ENCODE peak calls at places on chromosome 13, in ten cellular contexts. E is heart left ventricle, F is cardiac muscle cell, X is H1, H is GM20000, D is HFF-Myc, K is upper lobe of left lung, J is H9, W is fibroblast of pulmonary artery, C is fibroblast of mammary gland. U is an unnamed sample.

GRCh38 chr13:94020833-94021232 is 458.6 kb downstream of the DCT start:
- DNase-seq in K (no peak), W (no peak), C (peak), J (no peak), F (no peak), X (no peak), H (no peak), D (no peak), E (no peak), U (no peak)

GRCh38 chr13:75760182-75760981 is 124.3 kb downstream of the LMO7 start:
- DNase-seq in D (no peak), X (no peak), C (peak), J (no peak), F (peak), E (peak), H (peak), W (no peak), K (no peak), U (no peak)

GRCh38 chr13:86446311-86446710 is 647.1 kb upstream of the SLITRK6 start:
- DNase-seq in X (peak), D (no peak), J (peak), H (no peak), K (no peak), W (peak), C (peak), E (no peak), F (no peak), U (no peak)

GRCh38 chr13:98202026-98202425 is 25.0 kb upstream of the RNF113B start:
- DNase-seq in D (no peak), E (no peak), C (no peak), X (no peak), J (no peak), W (no peak), H (no peak), F (peak), K (peak), U (no peak)

GRCh38 chr13:52809310-52809769 is 39.1 kb downstream of the PCDH8 start:
- DNase-seq in W (peak), K (no peak), E (peak), H (peak), J (peak), X (peak), F (peak), C (peak), D (peak), U (no peak)

GRCh38 chr13:113410472-113411201 is 42.7 kb downstream of the ADPRHL1 start:
- DNase-seq in C (peak), D (peak), J (no peak), E (peak), X (no peak), W (peak), K (peak), F (no peak), H (no peak), U (no peak)

GRCh38 chr13:54187461-54187860 is 1158.8 kb downstream of the OLFM4 start:
- DNase-seq in W (no peak), X (no peak), E (no peak), K (no peak), F (no peak), J (no peak), D (no peak), H (no peak), C (no peak), U (no peak)

GRCh38 chr13:114049026-114049425 is 75.2 kb upstream of the C13orf46 start:
- DNase-seq in W (no peak), E (no peak), C (no peak), H (peak), K (no peak), F (no peak), J (no peak), X (no peak), D (no peak), U (no peak)

GRCh38 chr13:49597043-49597669 is 11.8 kb upstream of the RCBTB1 start:
- DNase-seq in X (no peak), W (no peak), K (no peak), C (no peak), E (no peak), F (no peak), H (no peak), D (no peak), J (no peak), U (no peak)

GRCh38 chr13:35210234-35210633 is 266.3 kb downstream of the MAB21L1 start:
- DNase-seq in H (no peak), D (no peak), K (no peak), X (no peak), E (no peak), J (no peak), C (peak), W (peak), F (no peak), U (no peak)

GRCh38 chr13:79724348-79725103 is 243.6 kb downstream of the NDFIP2 start:
- DNase-seq in D (no peak), X (no peak), H (no peak), W (peak), C (no peak), F (peak), E (no peak), K (no peak), J (no peak), U (no peak)

GRCh38 chr13:30338331-30338851 is 31.0 kb upstream of the KATNAL1 start:
- DNase-seq in C (peak), W (no peak), K (no peak), X (no peak), H (no peak), F (no peak), E (no peak), J (no peak), D (no peak), U (no peak)

GRCh38 chr13:94128430-94128829 is 351.1 kb downstream of the DCT start:
- DNase-seq in C (no peak), J (no peak), E (peak), K (no peak), W (peak), X (no peak), F (peak), D (no peak), H (no peak), U (no peak)

GRCh38 chr13:30607908-30608307 is 9.8 kb upstream of the USPL1 start:
- DNase-seq in K (no peak), H (peak), F (no peak), X (no peak), C (no peak), E (no peak), D (no peak), W (no peak), J (no peak), U (no peak)

GRCh38 chr13:79943633-79944032 is 397.3 kb downstream of the SPRY2 start:
- DNase-seq in H (no peak), J (no peak), K (no peak), W (no peak), F (no peak), C (peak), D (no peak), X (no peak), E (no peak), U (no peak)

GRCh38 chr13:108769213-108770070 is 140.0 kb downstream of the MYO16 start:
- DNase-seq in D (no peak), K (no peak), W (peak), X (no peak), C (no peak), H (no peak), E (no peak), F (no peak), J (no peak), U (no peak)

GRCh38 chr13:98022210-98022609 is 68.7 kb downstream of the IPO5 start:
- DNase-seq in X (no peak), D (no peak), C (peak), J (no peak), W (peak), H (no peak), K (no peak), F (no peak), E (peak), U (no peak)

GRCh38 chr13:41858783-41859182 is 102.1 kb downstream of the VWA8 start:
- DNase-seq in K (no peak), X (no peak), C (peak), W (no peak), F (no peak), H (no peak), E (no peak), D (no peak), J (no peak), U (no peak)

GRCh38 chr13:46523972-46524737 is 28.8 kb upstream of the LRCH1 start:
- DNase-seq in X (no peak), K (no peak), W (peak), C (peak), F (no peak), J (no peak), E (peak), H (no peak), D (no peak), U (no peak)

GRCh38 chr13:39463611-39464010 is 139.4 kb downstream of the LHFPL6 start:
- DNase-seq in F (no peak), H (no peak), D (no peak), C (no peak), X (no peak), W (no peak), J (no peak), K (no peak), E (no peak), U (no peak)

GRCh38 chr13:98741741-98742435 is 10.6 kb downstream of the SLC15A1 start:
- DNase-seq in D (no peak), W (no peak), C (peak), K (peak), J (no peak), F (no peak), X (no peak), H (no peak), E (no peak), U (no peak)

GRCh38 chr13:98275711-98276171 is 98.7 kb upstream of the RNF113B start:
- DNase-seq in K (no peak), C (no peak), J (no peak), D (no peak), F (peak), W (no peak), H (no peak), E (no peak), X (no peak), U (no peak)

GRCh38 chr13:47555235-47555634 is 445.8 kb downstream of the SUCLA2 start:
- DNase-seq in C (no peak), W (peak), H (no peak), K (no peak), F (no peak), E (no peak), X (no peak), D (no peak), J (no peak), U (no peak)

GRCh38 chr13:26179344-26179743 is 42.8 kb downstream of the RNF6 start:
- DNase-seq in J (no peak), K (no peak), D (no peak), F (peak), C (no peak), E (no peak), H (no peak), W (no peak), X (no peak), U (no peak)

GRCh38 chr13:40121711-40122110 is 466.2 kb downstream of the COG6 start:
- DNase-seq in E (no peak), X (no peak), D (no peak), C (no peak), F (no peak), H (no peak), K (no peak), W (no peak), J (no peak), U (no peak)

GRCh38 chr13:51999525-51999924 is 11.7 kb downstream of the ATP7B start:
- DNase-seq in D (no peak), C (peak), W (no peak), H (no peak), J (no peak), E (peak), X (no peak), F (no peak), K (peak), U (no peak)

GRCh38 chr13:59746291-59746962 is 417.3 kb downstream of the DIAPH3 start:
- DNase-seq in C (peak), K (no peak), D (no peak), W (peak), H (no peak), E (no peak), X (no peak), J (no peak), F (no peak), U (no peak)

GRCh38 chr13:30865131-30866009 is 40.7 kb upstream of the MEDAG start:
- DNase-seq in H (peak), E (peak), K (no peak), D (peak), W (peak), X (peak), C (peak), F (peak), J (peak), U (no peak)

GRCh38 chr13:100987993-100988392 is 313.4 kb upstream of the TMTC4 start:
- DNase-seq in K (no peak), F (peak), W (peak), X (no peak), E (no peak), C (peak), H (no peak), J (peak), D (no peak), U (no peak)
- TF ChIP-seq CTCF in K (no peak), F (no peak), W (peak), X (peak), E (no peak), C (peak), H (peak), J (peak), D (no peak), U (no peak)

GRCh38 chr13:106033634-106034033 is 501.8 kb downstream of the EFNB2 start:
- DNase-seq in D (no peak), E (no peak), W (peak), J (no peak), F (no peak), K (no peak), C (peak), H (no peak), X (no peak), U (no peak)
- TF ChIP-seq CTCF in D (no peak), E (no peak), W (peak), J (peak), F (peak), K (no peak), C (peak), H (no peak), X (no peak), U (no peak)

DNA sequence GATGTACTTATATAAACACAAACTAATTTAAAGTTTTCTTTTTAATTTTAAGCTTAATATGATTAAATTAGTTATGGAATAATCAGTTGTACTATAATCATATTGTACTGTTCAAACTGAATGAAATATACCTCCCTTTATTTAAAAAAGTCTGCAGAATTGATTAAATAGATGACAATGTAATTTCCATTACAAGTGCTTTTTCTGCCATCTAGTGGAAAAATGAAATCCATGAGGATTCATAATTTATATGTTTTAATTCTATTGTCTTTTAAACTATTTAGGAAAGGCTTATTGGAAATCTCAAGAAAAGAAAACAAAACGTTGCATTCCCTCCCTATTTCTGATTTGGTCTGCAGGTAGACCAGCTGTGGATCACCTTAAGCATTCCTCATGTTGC is 30.8 kb downstream of the MZT1 start:
- DNase-seq in D (no peak), C (peak), X (no peak), W (peak), E (no peak), F (no peak), K (no peak), J (no peak), H (no peak), U (no peak)
- TF ChIP-seq CTCF in D (peak), C (peak), X (no peak), W (peak), E (peak), F (peak), K (no peak), J (no peak), H (no peak), U (no peak)

GRCh38 chr13:27341616-27342015 is 71.0 kb downstream of the RASL11A start:
- DNase-seq in X (no peak), K (no peak), E (no peak), J (no peak), H (no peak), F (no peak), D (no peak), W (peak), C (no peak), U (peak)

GRCh38 chr13:27336005-27336673 is 65.5 kb downstream of the RASL11A start:
- DNase-seq in C (peak), X (no peak), W (no peak), F (no peak), K (peak), D (no peak), J (no peak), H (no peak), E (no peak), U (no peak)

GRCh38 chr13:27339299-27339698 is 68.7 kb downstream of the RASL11A start:
- DNase-seq in C (peak), H (peak), W (peak), E (no peak), X (no peak), J (peak), F (peak), D (peak), K (no peak), U (no peak)

GRCh38 chr13:27338207-27338606 is 67.6 kb downstream of the RASL11A start:
- DNase-seq in J (no peak), F (no peak), C (no peak), D (no peak), E (no peak), W (no peak), H (no peak), K (no peak), X (no peak), U (no peak)

GRCh38 chr13:27338816-27339215 is 68.2 kb downstream of the RASL11A start:
- DNase-seq in F (peak), J (peak), X (no peak), H (peak), E (no peak), K (no peak), W (no peak), C (no peak), D (no peak), U (no peak)
- TF ChIP-seq CTCF in F (no peak), J (peak), X (peak), H (no peak), E (no peak), K (no peak), W (peak), C (peak), D (peak), U (no peak)

GRCh38 chr13:33109319-33109718 is 93.1 kb downstream of the KL start:
- DNase-seq in C (peak), X (no peak), W (no peak), F (no peak), J (no peak), H (no peak), E (no peak), K (no peak), D (no peak), U (no peak)

GRCh38 chr13:33110386-33110712 is 94.1 kb downstream of the KL start:
- DNase-seq in W (no peak), X (no peak), C (no peak), H (no peak), E (no peak), D (no peak), K (no peak), F (no peak), J (no peak), U (no peak)

GRCh38 chr13:33108620-33109019 is 92.4 kb downstream of the KL start:
- DNase-seq in C (peak), J (no peak), H (no peak), X (no peak), F (no peak), W (peak), D (no peak), K (no peak), E (no peak), U (no peak)

GRCh38 chr13:33110713-33111413 is 94.6 kb downstream of the KL start:
- DNase-seq in C (peak), H (peak), X (no peak), W (no peak), K (peak), E (peak), J (no peak), D (no peak), F (no peak), U (no peak)

DNA sequence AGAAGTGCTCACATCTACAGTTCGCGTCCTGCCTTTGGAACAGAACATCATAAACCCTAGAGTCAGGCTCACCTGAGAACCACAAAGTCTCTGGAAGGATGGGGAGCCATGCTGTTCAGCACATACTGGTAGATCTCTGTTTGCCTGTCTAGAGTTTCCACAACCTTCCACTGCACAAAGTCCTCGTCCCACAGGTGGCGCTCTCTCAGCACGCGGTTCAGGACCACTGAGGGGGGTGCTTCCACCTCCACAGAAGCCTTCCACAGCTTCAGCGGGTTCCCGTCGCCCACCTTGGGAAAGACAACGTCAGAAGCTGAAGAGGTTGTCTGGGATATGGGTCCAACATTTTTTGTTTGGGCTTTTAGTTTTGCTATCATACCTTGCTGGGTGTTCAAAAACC is 93.6 kb downstream of the KL start:
- DNase-seq in C (peak), F (no peak), K (no peak), H (peak), E (no peak), D (no peak), W (no peak), X (no peak), J (peak), U (no peak)
- TF ChIP-seq CTCF in C (peak), F (peak), K (no peak), H (peak), E (no peak), D (peak), W (peak), X (peak), J (peak), U (no peak)

DNA sequence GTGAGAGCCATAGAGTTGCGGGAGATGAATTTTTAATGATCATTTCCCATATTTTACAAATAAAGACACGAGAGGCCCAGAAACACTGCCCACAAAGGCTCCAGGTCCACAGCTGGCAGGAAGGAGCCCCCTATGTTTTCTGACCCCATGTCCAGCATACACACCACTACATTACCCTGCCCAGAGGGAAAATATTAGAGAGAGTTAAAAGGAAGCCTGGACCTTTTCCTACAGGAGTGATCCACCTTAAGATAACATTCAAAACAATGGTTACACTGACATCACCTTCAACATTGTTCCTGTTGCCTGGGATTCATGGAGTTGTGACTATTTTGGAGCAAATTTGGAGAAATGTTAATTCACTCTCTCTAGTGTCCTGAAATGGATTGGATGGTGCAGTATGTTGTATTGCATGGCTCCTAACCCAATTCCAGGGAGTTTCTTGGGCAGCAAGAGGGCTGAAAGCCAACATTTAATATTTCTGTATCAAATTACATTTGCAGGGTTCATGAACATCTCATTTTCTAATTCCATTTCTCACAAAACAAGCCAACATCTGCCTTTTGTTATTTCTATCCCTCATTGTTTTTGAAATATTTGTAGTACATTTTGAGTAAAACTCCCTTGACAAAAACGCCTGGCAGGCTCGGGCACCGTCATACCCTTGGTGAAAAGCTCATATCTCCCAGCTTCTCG is 172.5 kb downstream of the DLEU7 start:
- DNase-seq in W (no peak), J (no peak), C (no peak), D (no peak), E (no peak), X (no peak), F (no peak), H (no peak), K (no peak), U (no peak)
- TF ChIP-seq CTCF in W (no peak), J (no peak), C (no peak), D (no peak), E (no peak), X (no peak), F (no peak), H (no peak), K (no peak), U (no peak)

GRCh38 chr13:33785384-33785783 is 32.6 kb upstream of the RFC3 start:
- DNase-seq in K (no peak), D (no peak), W (no peak), X (no peak), E (no peak), J (no peak), C (no peak), F (no peak), H (no peak), U (no peak)
- TF ChIP-seq CTCF in K (no peak), D (no peak), W (no peak), X (no peak), E (no peak), J (no peak), C (no peak), F (no peak), H (no peak), U (no peak)

U was measured in omental fat pad.